ENCODE peak calls at places on chromosomes 13 and 19, in nine cellular contexts. C, R, K, T, N, E, S, P and G are unnamed samples.

GRCh38 chr13:113205428-113205931 is 3.0 kb downstream of the PCID2 start:
- DNase-seq in C (no peak), R (no peak), K (no peak), T (no peak), N (no peak), E (peak; percentile 53), S (no peak), P (peak; percentile 56), G (no peak)

GRCh38 chr13:111541752-111542529 is 221.5 kb downstream of the TEX29 start:
- DNase-seq in C (no peak), R (no peak), K (no peak), T (peak; percentile 69), N (no peak), E (no peak), S (no peak), P (no peak), G (no peak)

GRCh38 chr13:80342541-80343371 is 1.8 kb upstream of the SPRY2 start:
- DNase-seq in C (peak; percentile 60), R (peak; percentile 91), K (peak; percentile 78), T (peak; percentile 91), N (peak; percentile 76), E (peak; percentile 79), S (peak; percentile 95), P (peak; percentile 81), G (peak; percentile 88)

GRCh38 chr19:15331419-15332310 is 674 bp downstream of the BRD4 start:
- DNase-seq in C (peak; percentile 39), R (peak; percentile 60), K (peak; percentile 65), T (peak; percentile 81), N (peak; percentile 52), E (peak; percentile 54), S (peak; percentile 88), P (peak; percentile 12), G (peak; percentile 73)

GRCh38 chr13:97367427-97367826 is 66.5 kb upstream of the RAP2A start:
- DNase-seq in C (peak; percentile 85), R (no peak), K (peak; percentile 87), T (no peak), N (no peak), E (peak; percentile 56), S (no peak), P (peak; percentile 69), G (peak; percentile 13)

GRCh38 chr13:31116224-31116623 is 45.5 kb downstream of the HSPH1 start:
- DNase-seq in C (no peak), R (no peak), K (no peak), T (no peak), N (no peak), E (no peak), S (no peak), P (no peak), G (no peak)

GRCh38 chr19:7516878-7517277 is 975 bp downstream of the ZNF358 start:
- DNase-seq in C (no peak), R (no peak), K (no peak), T (no peak), N (no peak), E (no peak), S (no peak), P (no peak), G (no peak)

GRCh38 chr19:55550321-55550650 is 4.9 kb upstream of the SBK3 start:
- DNase-seq in C (no peak), R (no peak), K (no peak), T (no peak), N (no peak), E (no peak), S (no peak), P (no peak), G (no peak)

GRCh38 chr13:88704600-88705275 is 1033.6 kb downstream of the SLITRK5 start:
- DNase-seq in C (no peak), R (no peak), K (no peak), T (no peak), N (no peak), E (no peak), S (no peak), P (no peak), G (no peak)

GRCh38 chr13:106905380-106906259 is 337.7 kb upstream of the ARGLU1 start:
- DNase-seq in C (no peak), R (no peak), K (no peak), T (no peak), N (no peak), E (peak; percentile 4), S (no peak), P (no peak), G (no peak)

GRCh38 chr13:24995225-24995804 is 100.6 kb upstream of the PABPC3 start:
- DNase-seq in C (peak; percentile 86), R (no peak), K (peak; percentile 87), T (peak; percentile 56), N (peak; percentile 71), E (peak; percentile 90), S (no peak), P (peak; percentile 86), G (peak; percentile 82)

GRCh38 chr19:39671739-39672363 is 16.1 kb downstream of the LGALS16 start:
- DNase-seq in C (peak; percentile 29), R (no peak), K (peak; percentile 47), T (no peak), N (peak; percentile 83), E (peak; percentile 68), S (no peak), P (peak; percentile 20), G (peak; percentile 59)

GRCh38 chr13:111384441-111385181 is 64.2 kb downstream of the TEX29 start:
- DNase-seq in C (no peak), R (no peak), K (no peak), T (no peak), N (no peak), E (no peak), S (no peak), P (no peak), G (no peak)

GRCh38 chr13:110116072-110116487 is 190.9 kb downstream of the COL4A1 start:
- DNase-seq in C (peak; percentile 89), R (peak; percentile 47), K (peak; percentile 77), T (peak; percentile 71), N (no peak), E (peak; percentile 91), S (no peak), P (peak; percentile 49), G (peak; percentile 65)

GRCh38 chr13:92355213-92355612 is 871.4 kb upstream of the GPC6 start:
- DNase-seq in C (no peak), R (no peak), K (peak; percentile 25), T (no peak), N (no peak), E (peak; percentile 74), S (no peak), P (peak; percentile 48), G (no peak)

GRCh38 chr19:13017306-13018036 is 22.2 kb downstream of the NFIX start:
- DNase-seq in C (no peak), R (no peak), K (no peak), T (no peak), N (no peak), E (no peak), S (no peak), P (no peak), G (no peak)
- H3K4me3 ChIP-seq in C (peak overlapping the region; percentile 49), R (peak overlapping the region; percentile 44), K (no peak overlapping the region), T (no peak overlapping the region), N (no peak overlapping the region), E (no peak overlapping the region), S (peak overlapping the region; percentile 33), P (no peak overlapping the region), G (no peak overlapping the region)

GRCh38 chr19:21568816-21569496 is 63.6 kb downstream of the ZNF429 start:
- DNase-seq in C (peak; percentile 74), R (peak; percentile 87), K (peak; percentile 94), T (peak; percentile 94), N (peak; percentile 33), E (peak; percentile 15), S (peak; percentile 87), P (peak; percentile 57), G (no peak)
- H3K4me3 ChIP-seq in C (peak overlapping the region; percentile 50), R (peak overlapping the region; percentile 68), K (peak overlapping the region; percentile 64), T (peak overlapping the region; percentile 37), N (no peak overlapping the region), E (no peak overlapping the region), S (no peak overlapping the region), P (peak overlapping the region; percentile 27), G (no peak overlapping the region)

GRCh38 chr19:38563475-38563874 is 54.3 kb downstream of the MAP4K1 start:
- DNase-seq in C (no peak), R (no peak), K (no peak), T (no peak), N (no peak), E (no peak), S (no peak), P (no peak), G (no peak)

GRCh38 chr19:38562096-38562495 is 55.7 kb downstream of the MAP4K1 start:
- DNase-seq in C (no peak), R (no peak), K (no peak), T (no peak), N (no peak), E (no peak), S (no peak), P (no peak), G (no peak)

GRCh38 chr19:38564981-38565685 is 52.6 kb downstream of the MAP4K1 start:
- DNase-seq in C (no peak), R (no peak), K (no peak), T (no peak), N (no peak), E (no peak), S (peak; percentile 78), P (no peak), G (no peak)

GRCh38 chr19:38569368-38569983 is 48.3 kb downstream of the MAP4K1 start:
- DNase-seq in C (no peak), R (no peak), K (no peak), T (no peak), N (no peak), E (no peak), S (no peak), P (no peak), G (no peak)

GRCh38 chr19:38565686-38566105 is 52.1 kb downstream of the MAP4K1 start:
- DNase-seq in C (no peak), R (no peak), K (no peak), T (no peak), N (no peak), E (no peak), S (no peak), P (no peak), G (no peak)
- H3K4me3 ChIP-seq in C (no peak overlapping the region), R (peak overlapping the region; percentile 55), K (no peak overlapping the region), T (no peak overlapping the region), N (no peak overlapping the region), E (no peak overlapping the region), S (no peak overlapping the region), P (no peak overlapping the region), G (no peak overlapping the region)

GRCh38 chr19:49335071-49335783 is at the start of gene CD37:
- DNase-seq in C (no peak), R (no peak), K (no peak), T (peak; percentile 47), N (no peak), E (no peak), S (peak; percentile 71), P (no peak), G (peak; percentile 60)
- H3K4me3 ChIP-seq in C (no peak within 1 kb of the TSS), R (peak within 1 kb of the TSS; percentile 48), K (no peak within 1 kb of the TSS), T (peak within 1 kb of the TSS; percentile 23), N (peak within 1 kb of the TSS; percentile 82), E (no peak within 1 kb of the TSS), S (no peak within 1 kb of the TSS), P (no peak within 1 kb of the TSS), G (peak within 1 kb of the TSS; percentile 47)